ENCODE peak calls at places on chromosomes 4 and X, in nine cellular contexts. X is uterus, D is prostate gland, B is IMR-90, L is spleen, W is upper lobe of left lung, N is GM12892, F is stomach, G is Peyer's patch. Z is an unnamed sample.

GRCh38 chr4:147407261-147408045 is 73.4 kb upstream of the EDNRA start:
- DNase-seq in X (no peak), D (no peak), B (no peak), L (no peak), W (no peak), N (no peak), F (no peak), G (no peak), Z (no peak)

GRCh38 chr4:125398263-125398662 is 83.5 kb downstream of the FAT4 start:
- DNase-seq in X (no peak), D (no peak), B (no peak), L (no peak), W (no peak), N (no peak), F (no peak), G (no peak), Z (no peak)

GRCh38 chr4:155119006-155119405 is 89.4 kb upstream of the NPY2R start:
- DNase-seq in X (no peak), D (no peak), B (no peak), L (no peak), W (no peak), N (no peak), F (no peak), G (no peak), Z (no peak)

GRCh38 chr4:87882321-87882720 is 49.6 kb downstream of the MEPE start:
- DNase-seq in X (no peak), D (no peak), B (no peak), L (no peak), W (no peak), N (no peak), F (no peak), G (no peak), Z (no peak)

GRCh38 chr4:11503166-11503565 is 74.5 kb upstream of the HS3ST1 start:
- DNase-seq in X (no peak), D (no peak), B (no peak), L (no peak), W (no peak), N (no peak), F (peak), G (no peak), Z (no peak)

GRCh38 chr4:78414116-78414515 is 137.5 kb upstream of the ANXA3 start:
- DNase-seq in X (no peak), D (no peak), B (no peak), L (no peak), W (no peak), N (no peak), F (no peak), G (no peak), Z (no peak)

GRCh38 chr4:14294611-14295010 is 667.1 kb upstream of the BOD1L1 start:
- DNase-seq in X (no peak), D (no peak), B (peak), L (no peak), W (no peak), N (no peak), F (no peak), G (no peak), Z (no peak)

GRCh38 chr4:77600521-77601451 is 4.8 kb upstream of the CXCL13 start:
- DNase-seq in X (no peak), D (peak), B (peak), L (no peak), W (peak), N (no peak), F (peak), G (no peak), Z (no peak)

GRCh38 chr4:4788573-4788972 is 70.9 kb upstream of the MSX1 start:
- DNase-seq in X (no peak), D (no peak), B (no peak), L (no peak), W (no peak), N (no peak), F (no peak), G (no peak), Z (no peak)

GRCh38 chr4:187070158-187070557 is 346.5 kb upstream of the FAT1 start:
- DNase-seq in X (no peak), D (no peak), B (no peak), L (no peak), W (no peak), N (no peak), F (no peak), G (no peak), Z (no peak)

GRCh38 chr4:184306949-184307348 is 89.3 kb upstream of the ENPP6 start:
- DNase-seq in X (no peak), D (no peak), B (peak), L (no peak), W (no peak), N (no peak), F (no peak), G (no peak), Z (no peak)

GRCh38 chr4:146488495-146489174 is 33.1 kb downstream of the SLC10A7 start:
- DNase-seq in X (no peak), D (no peak), B (peak), L (no peak), W (no peak), N (no peak), F (no peak), G (no peak), Z (no peak)

GRCh38 chrX:36431819-36432218 is 512.3 kb downstream of the CFAP47 start:
- DNase-seq in X (no peak), D (no peak), B (peak), L (no peak), W (no peak), N (no peak), F (no peak), G (no peak), Z (no peak)

GRCh38 chrX:43961699-43962098 is 11.5 kb downstream of the NDP start:
- DNase-seq in X (no peak), D (no peak), B (no peak), L (no peak), W (no peak), N (no peak), F (no peak), G (no peak), Z (no peak)

GRCh38 chr4:15547392-15547791 is 77.7 kb downstream of the CC2D2A start:
- DNase-seq in X (no peak), D (no peak), B (no peak), L (no peak), W (no peak), N (no peak), F (no peak), G (no peak), Z (no peak)

GRCh38 chr4:24369630-24370029 is 214.7 kb downstream of the DHX15 start:
- DNase-seq in X (no peak), D (no peak), B (no peak), L (no peak), W (no peak), N (no peak), F (no peak), G (no peak), Z (no peak)

GRCh38 chrX:4690516-4690915 is 977.1 kb upstream of the PRKX start:
- DNase-seq in X (no peak), D (no peak), B (no peak), L (no peak), W (no peak), N (no peak), F (no peak), G (no peak), Z (no peak)

GRCh38 chrX:55088795-55089489 is at the start of gene PAGE2:
- DNase-seq in X (no peak), D (no peak), B (no peak), L (no peak), W (no peak), N (no peak), F (no peak), G (no peak), Z (no peak)

GRCh38 chr4:30720656-30721352 is 635 bp downstream of the PCDH7 start:
- DNase-seq in X (peak), D (no peak), B (peak), L (peak), W (no peak), N (peak), F (no peak), G (no peak), Z (no peak)

GRCh38 chrX:101348452-101349222 is at the start of gene TIMM8A:
- DNase-seq in X (peak), D (peak), B (peak), L (peak), W (peak), N (peak), F (peak), G (peak), Z (peak)

GRCh38 chr4:186298034-186298647 is 32.2 kb downstream of the F11 start:
- DNase-seq in X (no peak), D (no peak), B (no peak), L (no peak), W (no peak), N (no peak), F (no peak), G (no peak), Z (no peak)

GRCh38 chr4:147737623-147738022 is 5.7 kb downstream of the ARHGAP10 start:
- DNase-seq in X (no peak), D (no peak), B (no peak), L (no peak), W (no peak), N (no peak), F (no peak), G (no peak), Z (no peak)

GRCh38 chr4:80529021-80529420 is 193.5 kb downstream of the CFAP299 start:
- DNase-seq in X (no peak), D (no peak), B (peak), L (no peak), W (no peak), N (no peak), F (no peak), G (no peak), Z (no peak)

GRCh38 chr4:46506876-46507275 is 116.9 kb upstream of the GABRA2 start:
- DNase-seq in X (no peak), D (no peak), B (no peak), L (no peak), W (no peak), N (no peak), F (no peak), G (no peak), Z (no peak)

GRCh38 chr4:79597266-79597665 is 189.2 kb upstream of the GK2 start:
- DNase-seq in X (no peak), D (no peak), B (peak), L (no peak), W (no peak), N (no peak), F (no peak), G (no peak), Z (no peak)

GRCh38 chr4:10413177-10413576 is 44.0 kb downstream of the ZNF518B start:
- DNase-seq in X (no peak), D (no peak), B (no peak), L (no peak), W (no peak), N (no peak), F (no peak), G (no peak), Z (no peak)

GRCh38 chr4:41792166-41792565 is 43.6 kb upstream of the PHOX2B start:
- DNase-seq in X (no peak), D (no peak), B (no peak), L (no peak), W (no peak), N (no peak), F (no peak), G (no peak), Z (no peak)

GRCh38 chrX:69066021-69066757 is 99.1 kb downstream of the PJA1 start:
- DNase-seq in X (peak), D (no peak), B (no peak), L (peak), W (peak), N (no peak), F (peak), G (no peak), Z (no peak)

GRCh38 chr4:48906283-48907173 is at the start of gene OCIAD2:
- DNase-seq in X (peak), D (peak), B (no peak), L (peak), W (peak), N (peak), F (peak), G (peak), Z (peak)
- TF ChIP-seq POLR2A in X (peak), D (peak), B (no peak), L (no peak), W (peak), N (peak), F (no peak), G (peak), Z (peak)

DNA sequence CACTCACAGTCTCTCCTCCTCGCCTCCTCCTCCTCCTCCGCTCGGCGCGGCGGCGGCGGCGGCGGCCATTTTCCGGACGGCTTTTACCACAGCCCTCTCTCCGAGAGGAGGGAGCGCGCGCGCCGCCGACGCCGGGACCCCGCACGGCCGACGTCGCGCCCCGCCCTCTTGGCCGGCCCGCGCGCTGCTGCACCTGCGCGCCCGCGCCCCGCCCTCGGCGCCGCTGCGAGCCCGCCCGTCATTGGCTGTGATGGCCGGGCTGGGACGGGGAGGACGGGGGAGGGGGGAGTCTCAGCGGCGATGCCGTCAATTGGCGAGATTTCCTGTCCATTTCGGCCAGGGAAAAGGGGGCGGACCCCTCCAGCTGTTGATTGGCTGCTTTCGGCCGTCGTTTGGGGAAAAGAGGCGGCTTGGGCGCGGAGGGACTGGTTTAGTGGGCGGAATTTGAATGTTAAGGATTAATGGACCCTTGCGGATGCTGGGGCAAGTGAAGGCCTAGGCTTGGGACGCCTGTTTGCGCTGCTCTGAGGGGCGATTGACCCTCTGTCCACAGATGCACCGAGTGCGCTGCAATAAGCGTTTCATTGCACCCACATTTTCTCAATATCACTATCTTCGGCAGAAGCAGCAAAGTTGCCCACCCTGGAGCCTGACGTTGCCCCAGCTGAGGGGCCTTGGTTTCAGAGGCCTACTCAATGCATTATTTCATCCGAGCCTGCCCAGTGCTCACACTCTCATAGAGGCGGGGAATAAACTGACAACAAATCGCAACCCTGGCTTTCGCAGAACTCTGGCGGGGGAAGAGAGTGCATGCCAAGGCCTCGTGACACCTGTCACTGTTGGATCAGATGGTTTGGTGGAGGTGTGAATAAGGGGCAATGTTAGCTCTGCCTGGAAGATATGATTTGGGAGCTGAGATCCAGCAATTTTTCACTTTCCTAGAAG is at the start of gene MECP2:
- DNase-seq in X (peak), D (peak), B (peak), L (peak), W (peak), N (peak), F (peak), G (peak), Z (peak)
- TF ChIP-seq POLR2A in X (peak), D (no peak), B (peak), L (no peak), W (no peak), N (no peak), F (no peak), G (no peak), Z (no peak)

DNA sequence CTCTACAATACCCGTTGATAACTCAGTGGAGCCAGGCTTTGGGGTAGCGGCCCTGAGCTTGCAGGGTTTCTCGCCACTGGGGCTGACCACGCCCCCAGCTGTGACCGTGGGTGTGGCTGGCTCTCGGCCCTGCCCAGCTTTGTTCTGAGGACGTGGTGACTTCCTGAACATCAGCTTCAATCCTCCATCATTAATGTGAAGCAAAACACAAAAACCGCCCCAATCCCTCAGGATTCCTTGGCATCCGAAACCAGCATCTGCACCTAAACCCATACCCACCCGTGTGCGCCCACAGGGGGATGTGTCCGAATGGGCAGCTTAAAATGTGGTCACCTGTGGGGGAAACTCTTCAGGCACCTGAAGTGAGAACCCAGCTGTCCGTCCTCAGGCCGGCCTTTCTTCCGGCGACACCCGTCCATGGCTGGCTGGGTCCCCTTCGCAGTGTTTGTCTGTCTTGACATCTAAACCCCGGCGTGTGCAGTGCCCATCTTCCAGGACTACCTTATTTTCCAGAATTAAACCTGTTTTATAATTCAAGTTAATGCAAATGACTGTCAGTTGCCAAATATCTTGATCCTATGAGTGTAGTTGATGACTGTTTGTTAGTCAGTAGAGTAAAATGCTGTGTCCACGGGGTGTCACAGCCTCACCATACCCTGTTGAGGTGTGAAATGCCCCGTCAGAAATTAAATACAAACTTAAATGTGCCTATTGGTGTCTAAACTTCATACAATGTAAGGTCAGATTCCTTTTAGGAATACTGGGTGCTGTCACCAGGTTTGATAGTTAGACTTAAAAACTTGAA is 27.3 kb downstream of the NELFA start:
- DNase-seq in X (no peak), D (no peak), B (peak), L (peak), W (peak), N (no peak), F (peak), G (no peak), Z (no peak)
- TF ChIP-seq POLR2A in X (no peak), D (no peak), B (no peak), L (no peak), W (no peak), N (no peak), F (no peak), G (no peak), Z (no peak)

DNA sequence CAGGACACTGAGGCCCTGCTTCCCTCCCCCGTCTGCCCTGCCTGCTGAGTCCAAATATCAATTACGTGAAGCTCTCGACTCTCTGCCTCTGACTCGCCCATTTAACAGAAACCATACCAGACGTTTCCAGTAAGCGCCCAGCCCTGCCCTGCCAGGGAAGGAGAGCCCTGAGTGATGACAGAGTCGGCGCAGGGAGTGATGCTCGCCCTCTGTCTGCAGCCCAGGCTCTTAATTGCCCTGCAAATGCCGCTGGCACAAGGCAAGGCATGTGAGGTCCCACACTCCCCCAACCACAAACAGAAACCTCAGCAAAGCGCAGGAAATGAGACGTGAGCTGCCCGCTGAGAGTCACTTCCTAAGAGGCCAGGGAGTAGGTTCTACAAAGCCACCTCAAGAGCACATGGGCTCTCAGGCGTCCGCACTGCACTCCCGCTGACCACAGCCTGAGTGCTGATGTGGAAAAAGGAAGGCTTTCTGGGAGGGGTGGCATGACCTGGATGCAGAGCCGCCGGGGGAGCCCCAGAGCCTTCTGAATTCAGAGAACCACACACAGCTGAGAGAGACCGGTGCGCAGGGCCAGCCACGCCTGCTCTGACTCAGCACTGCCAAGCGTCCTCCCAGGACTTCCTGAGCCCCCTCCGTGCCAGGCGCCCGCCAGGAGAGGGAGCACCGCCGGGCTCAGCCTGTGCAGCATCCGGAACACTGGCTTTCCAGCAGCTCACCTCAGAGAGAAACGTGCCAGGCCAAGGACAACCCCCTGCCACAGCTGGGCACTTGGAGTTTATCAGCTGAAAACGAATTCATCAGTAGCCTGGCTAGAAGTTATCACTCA is 5.3 kb downstream of the ZFYVE28 start:
- DNase-seq in X (peak), D (peak), B (peak), L (peak), W (peak), N (peak), F (peak), G (peak), Z (peak)
- TF ChIP-seq POLR2A in X (no peak), D (no peak), B (no peak), L (no peak), W (no peak), N (peak), F (no peak), G (peak), Z (no peak)

GRCh38 chrX:74613350-74614192 is 853 bp downstream of the RLIM start:
- DNase-seq in X (no peak), D (peak), B (peak), L (no peak), W (no peak), N (peak), F (peak), G (no peak), Z (no peak)

GRCh38 chrX:74614193-74614909 is at the start of gene RLIM:
- DNase-seq in X (peak), D (peak), B (peak), L (peak), W (peak), N (peak), F (peak), G (peak), Z (peak)
- TF ChIP-seq POLR2A in X (peak), D (peak), B (peak), L (peak), W (peak), N (peak), F (no peak), G (peak), Z (peak)

GRCh38 chrX:11259437-11259836 is 33.8 kb upstream of the AMELX start:
- DNase-seq in X (no peak), D (no peak), B (no peak), L (no peak), W (no peak), N (no peak), F (no peak), G (no peak), Z (no peak)

GRCh38 chrX:11257711-11258110 is 35.5 kb upstream of the AMELX start:
- DNase-seq in X (no peak), D (no peak), B (no peak), L (no peak), W (no peak), N (no peak), F (no peak), G (no peak), Z (no peak)

GRCh38 chrX:11261260-11261659 is 32.0 kb upstream of the AMELX start:
- DNase-seq in X (no peak), D (no peak), B (peak), L (no peak), W (no peak), N (no peak), F (no peak), G (no peak), Z (no peak)

GRCh38 chrX:11254417-11255109 is 38.6 kb upstream of the AMELX start:
- DNase-seq in X (no peak), D (no peak), B (no peak), L (no peak), W (no peak), N (no peak), F (peak), G (no peak), Z (no peak)

GRCh38 chrX:11257290-11257689 is 35.9 kb upstream of the AMELX start:
- DNase-seq in X (no peak), D (no peak), B (no peak), L (no peak), W (no peak), N (no peak), F (no peak), G (no peak), Z (no peak)
- TF ChIP-seq POLR2A in X (no peak), D (no peak), B (no peak), L (no peak), W (no peak), N (no peak), F (no peak), G (no peak), Z (no peak)

DNA sequence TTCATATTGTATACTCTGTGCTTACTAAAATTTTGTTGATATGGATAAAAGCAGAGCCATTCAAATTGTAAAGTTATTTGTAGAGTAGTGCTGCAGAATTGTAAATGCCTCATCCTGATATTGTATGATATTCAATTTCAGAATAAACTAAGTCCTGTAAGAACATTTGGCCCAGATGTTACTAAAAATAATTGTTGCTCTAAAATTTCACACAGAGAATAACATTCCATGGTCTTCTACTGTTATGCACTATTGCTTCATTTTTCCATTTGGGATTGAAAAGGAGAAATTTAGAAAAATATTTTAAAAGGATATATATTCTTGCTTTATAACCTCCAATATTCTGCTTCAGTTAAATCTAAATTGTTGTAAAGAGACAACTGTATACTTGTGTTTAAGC is 195.6 kb downstream of the LARP7 start:
- DNase-seq in X (no peak), D (no peak), B (no peak), L (no peak), W (no peak), N (no peak), F (no peak), G (no peak), Z (no peak)
- TF ChIP-seq POLR2A in X (no peak), D (no peak), B (no peak), L (no peak), W (no peak), N (no peak), F (no peak), G (no peak), Z (no peak)

Z was measured in GM12891.